ENCODE peak calls at places on chromosomes 11 and 22, in ten cellular contexts. Z, K, O, X, S, D, L, Y, W and Q are unnamed samples.

GRCh38 chr11:66322732-66323427 is 6.0 kb upstream of the CD248 start:
- DNase-seq in Z (no peak), K (no peak), O (no peak), X (peak; percentile 89), S (no peak), D (peak; percentile 64), L (no peak), Y (no peak), W (no peak), Q (peak; percentile 81)

GRCh38 chr11:124798991-124799383 is 1.2 kb downstream of the MSANTD2 start:
- DNase-seq in Z (peak; percentile 32), K (no peak), O (no peak), X (no peak), S (peak; percentile 35), D (no peak), L (peak; percentile 83), Y (peak; percentile 65), W (no peak), Q (no peak)

GRCh38 chr22:20117656-20118571 is 888 bp upstream of the TRMT2A start:
- DNase-seq in Z (peak; percentile 43), K (peak; percentile 22), O (no peak), X (peak; percentile 88), S (peak; percentile 54), D (peak; percentile 72), L (peak; percentile 51), Y (no peak), W (no peak), Q (no peak)

GRCh38 chr11:130553306-130553705 is 104.9 kb downstream of the ADAMTS15 start:
- DNase-seq in Z (no peak), K (no peak), O (no peak), X (no peak), S (no peak), D (no peak), L (peak; percentile 69), Y (no peak), W (no peak), Q (no peak)

GRCh38 chr11:46273511-46274205 is 3.8 kb upstream of the CREB3L1 start:
- DNase-seq in Z (no peak), K (no peak), O (no peak), X (no peak), S (no peak), D (peak; percentile 73), L (peak; percentile 24), Y (no peak), W (no peak), Q (no peak)

GRCh38 chr22:47686594-47687363 is 924.3 kb downstream of the TBC1D22A start:
- DNase-seq in Z (no peak), K (no peak), O (no peak), X (no peak), S (no peak), D (no peak), L (no peak), Y (peak; percentile 57), W (no peak), Q (no peak)

GRCh38 chr22:47166446-47167016 is 404.1 kb downstream of the TBC1D22A start:
- DNase-seq in Z (no peak), K (no peak), O (no peak), X (peak; percentile 26), S (no peak), D (no peak), L (no peak), Y (peak; percentile 13), W (no peak), Q (peak; percentile 54)

GRCh38 chr22:38657248-38657909 is 941 bp downstream of the CBY1 start:
- DNase-seq in Z (peak; percentile 29), K (no peak), O (no peak), X (no peak), S (peak; percentile 20), D (no peak), L (peak; percentile 32), Y (peak; percentile 70), W (peak; percentile 3), Q (no peak)

GRCh38 chr11:73158356-73159051 is 16.4 kb upstream of the FCHSD2 start:
- DNase-seq in Z (no peak), K (no peak), O (no peak), X (no peak), S (peak; percentile 16), D (no peak), L (peak; percentile 81), Y (peak; percentile 29), W (no peak), Q (peak; percentile 40)

GRCh38 chr11:19276859-19277808 is 36.4 kb upstream of the E2F8 start:
- DNase-seq in Z (no peak), K (no peak), O (no peak), X (no peak), S (no peak), D (peak; percentile 55), L (peak; percentile 22), Y (no peak), W (peak; percentile 49), Q (no peak)

GRCh38 chr11:2305862-2306823 is 4.3 kb downstream of the TSPAN32 start:
- DNase-seq in Z (no peak), K (no peak), O (no peak), X (peak; percentile 92), S (peak; percentile 17), D (peak; percentile 74), L (peak; percentile 85), Y (peak; percentile 42), W (no peak), Q (peak; percentile 97)

GRCh38 chr11:12827929-12828812 is 153.9 kb downstream of the TEAD1 start:
- DNase-seq in Z (peak; percentile 71), K (no peak), O (no peak), X (no peak), S (peak; percentile 46), D (no peak), L (peak; percentile 84), Y (peak; percentile 80), W (no peak), Q (no peak)
- H3K4me1 ChIP-seq in Z (peaks cover 36% of the 10 kb centered on the region), K (peaks cover 15% of the 10 kb centered on the region), O (peaks cover 17% of the 10 kb centered on the region), X (peaks cover 15% of the 10 kb centered on the region), S (peaks cover 21% of the 10 kb centered on the region), D (peaks cover 25% of the 10 kb centered on the region), L (peaks cover 17% of the 10 kb centered on the region), Y (peaks cover 6% of the 10 kb centered on the region), W (peaks cover 78% of the 10 kb centered on the region), Q (peaks cover 72% of the 10 kb centered on the region)

GRCh38 chr11:116499396-116500001 is 273.3 kb downstream of the BUD13 start:
- DNase-seq in Z (peak; percentile 94), K (peak; percentile 94), O (peak; percentile 64), X (no peak), S (peak; percentile 56), D (peak; percentile 62), L (peak; percentile 34), Y (peak; percentile 98), W (peak; percentile 27), Q (peak; percentile 91)
- TF ChIP-seq CTCF in Z (peak; percentile 70), K (peak; percentile 77), O (peak; percentile 76), X (peak; percentile 57), S (peak; percentile 81), D (no peak), L (peak; percentile 24), Y (peak; percentile 94), W (peak; percentile 38), Q (peak; percentile 69)

GRCh38 chr22:17920992-17921650 is 103.2 kb downstream of the MICAL3 start:
- DNase-seq in Z (no peak), K (no peak), O (no peak), X (no peak), S (no peak), D (no peak), L (no peak), Y (no peak), W (no peak), Q (no peak)

GRCh38 chr22:17919276-17920144 is 104.9 kb downstream of the MICAL3 start:
- DNase-seq in Z (peak; percentile 24), K (no peak), O (no peak), X (no peak), S (no peak), D (no peak), L (no peak), Y (peak; percentile 83), W (no peak), Q (peak; percentile 71)

GRCh38 chr22:17920145-17920605 is 104.2 kb downstream of the MICAL3 start:
- DNase-seq in Z (peak; percentile 91), K (peak; percentile 65), O (no peak), X (peak; percentile 85), S (no peak), D (peak; percentile 80), L (peak; percentile 76), Y (peak; percentile 88), W (no peak), Q (no peak)

GRCh38 chr22:17917490-17917983 is 106.8 kb downstream of the MICAL3 start:
- DNase-seq in Z (no peak), K (no peak), O (no peak), X (no peak), S (peak; percentile 26), D (peak; percentile 92), L (no peak), Y (no peak), W (no peak), Q (peak; percentile 66)

DNA sequence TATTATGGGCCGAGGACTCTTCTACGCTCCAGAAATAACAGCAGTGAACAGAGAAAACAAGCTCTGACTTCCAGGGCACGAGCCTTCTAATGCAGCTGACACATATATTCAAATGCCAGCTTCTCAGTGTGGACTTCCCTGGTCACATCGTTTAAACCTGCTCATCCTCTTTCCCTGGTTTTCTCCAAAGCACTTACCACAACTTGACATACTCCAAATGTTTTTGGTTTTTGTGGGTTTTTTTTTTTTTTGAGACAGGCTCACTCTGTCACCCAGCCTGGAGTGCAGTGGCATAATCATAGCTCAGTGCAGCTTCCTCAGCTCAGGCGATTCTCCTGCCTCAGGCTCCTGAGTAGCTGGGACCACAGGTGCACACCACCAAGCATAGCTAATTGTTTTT is 105.5 kb downstream of the MICAL3 start:
- DNase-seq in Z (no peak), K (no peak), O (no peak), X (no peak), S (no peak), D (no peak), L (peak; percentile 76), Y (no peak), W (no peak), Q (peak; percentile 5)
- H3K4me1 ChIP-seq in Z (peaks cover 87% of the 10 kb centered on the region), K (peaks cover 9% of the 10 kb centered on the region), O (peaks cover 33% of the 10 kb centered on the region), X (peaks cover 38% of the 10 kb centered on the region), S (peaks cover 65% of the 10 kb centered on the region), D (peaks cover 41% of the 10 kb centered on the region), L (peaks cover 29% of the 10 kb centered on the region), Y (peaks cover 9% of the 10 kb centered on the region), W (peaks cover 30% of the 10 kb centered on the region), Q (no peaks in the 10 kb centered on the region)

GRCh38 chr11:30585892-30586250 is 282 bp downstream of the MPPED2 start:
- DNase-seq in Z (peak; percentile 71), K (no peak), O (no peak), X (peak; percentile 75), S (no peak), D (peak; percentile 44), L (no peak), Y (no peak), W (no peak), Q (peak; percentile 68)

GRCh38 chr11:30585067-30585891 is 874 bp downstream of the MPPED2 start:
- DNase-seq in Z (peak; percentile 61), K (no peak), O (no peak), X (peak; percentile 78), S (no peak), D (peak; percentile 41), L (no peak), Y (peak; percentile 81), W (peak; percentile 3), Q (peak; percentile 74)

GRCh38 chr11:30583505-30584280 is 2.5 kb downstream of the MPPED2 start:
- DNase-seq in Z (peak; percentile 70), K (no peak), O (no peak), X (peak; percentile 69), S (no peak), D (peak; percentile 36), L (no peak), Y (peak; percentile 77), W (no peak), Q (peak; percentile 70)

GRCh38 chr11:30581646-30582045 is 4.5 kb downstream of the MPPED2 start:
- DNase-seq in Z (no peak), K (no peak), O (no peak), X (no peak), S (no peak), D (no peak), L (no peak), Y (no peak), W (no peak), Q (no peak)

GRCh38 chr11:30586251-30587144 is at the start of gene MPPED2:
- DNase-seq in Z (peak; percentile 83), K (peak; percentile 14), O (no peak), X (peak; percentile 75), S (no peak), D (peak; percentile 55), L (no peak), Y (peak; percentile 93), W (peak; percentile 49), Q (peak; percentile 77)
- TF ChIP-seq CTCF in Z (no peak), K (no peak), O (no peak), X (no peak), S (no peak), D (no peak), L (no peak), Y (peak; percentile 85), W (peak; percentile 8), Q (peak; percentile 45)